ENCODE peak calls at places on chromosomes 2 and 18, in five cellular contexts. R is CD8-positive, alpha-beta T cell; Q is psoas muscle; F is heart right ventricle; D is A673. Z is an unnamed sample.

GRCh38 chr2:15866563-15867193 is 73.7 kb upstream of the MYCN start:
- DNase-seq in Q (no peak), D (no peak), F (no peak), R (no peak), Z (no peak)

GRCh38 chr18:73944715-73945114 is 202.9 kb downstream of the FBXO15 start:
- DNase-seq in R (no peak), F (no peak), Q (no peak), D (no peak), Z (no peak)

GRCh38 chr2:33022989-33023731 is 76.4 kb downstream of the LTBP1 start:
- DNase-seq in F (no peak), D (peak; percentile 36), Q (no peak), R (no peak), Z (no peak)

GRCh38 chr2:71603311-71603794 is 150.0 kb downstream of the DYSF start:
- DNase-seq in F (no peak), D (no peak), Q (peak; percentile 50), R (no peak), Z (peak; percentile 15)

GRCh38 chr2:31920968-31921367 is 89.8 kb downstream of the MEMO1 start:
- DNase-seq in R (no peak), Q (no peak), D (no peak), F (no peak), Z (no peak)

GRCh38 chr18:13124411-13124810 is 94.1 kb upstream of the LDLRAD4 start:
- DNase-seq in Q (no peak), D (no peak), F (no peak), R (no peak), Z (no peak)

GRCh38 chr2:16525265-16525887 is 140.3 kb downstream of the CYRIA start:
- DNase-seq in R (no peak), Q (no peak), F (no peak), D (peak; percentile 75), Z (peak; percentile 56)

GRCh38 chr2:111139637-111140317 is 19.1 kb downstream of the BCL2L11 start:
- DNase-seq in Q (peak; percentile 81), F (no peak), D (no peak), R (no peak), Z (no peak)

GRCh38 chr2:11748018-11748860 is 1.8 kb downstream of the LPIN1 start:
- DNase-seq in Q (no peak), D (no peak), F (no peak), R (no peak), Z (no peak)

GRCh38 chr18:39701839-39702238 is 2136.2 kb upstream of the CELF4 start:
- DNase-seq in F (no peak), R (no peak), D (no peak), Q (no peak), Z (no peak)

GRCh38 chr2:20424300-20425290 is 22.3 kb upstream of the RHOB start:
- DNase-seq in D (no peak), F (peak; percentile 55), R (no peak), Q (peak; percentile 72), Z (peak; percentile 47)

GRCh38 chr18:72651033-72651432 is 106.9 kb upstream of the CBLN2 start:
- DNase-seq in R (no peak), D (no peak), F (no peak), Q (no peak), Z (no peak)

GRCh38 chr2:73089270-73090030 is 17.9 kb upstream of the SFXN5 start:
- DNase-seq in Q (no peak), R (no peak), F (peak; percentile 63), D (no peak), Z (no peak)

GRCh38 chr2:105383456-105383855 is 15.4 kb downstream of the FHL2 start:
- DNase-seq in F (no peak), D (no peak), Q (no peak), R (no peak), Z (peak; percentile 43)

GRCh38 chr18:79866889-79867574 is 69.3 kb downstream of the KCNG2 start:
- DNase-seq in Q (no peak), F (no peak), D (peak; percentile 6), R (no peak), Z (no peak)

GRCh38 chr2:70509565-70509964 is 44.1 kb downstream of the TGFA start:
- DNase-seq in F (no peak), D (no peak), Q (no peak), R (no peak), Z (no peak)

GRCh38 chr2:218990052-218990451 is 3.2 kb downstream of the CRYBA2 start:
- DNase-seq in D (no peak), R (no peak), F (no peak), Q (no peak), Z (no peak)

GRCh38 chr18:71027531-71027930 is 738.7 kb downstream of the SOCS6 start:
- DNase-seq in Q (no peak), F (no peak), R (no peak), D (no peak), Z (no peak)

GRCh38 chr2:234128606-234129005 is 78.1 kb downstream of the SPP2 start:
- DNase-seq in R (no peak), F (no peak), D (no peak), Q (no peak), Z (no peak)

DNA sequence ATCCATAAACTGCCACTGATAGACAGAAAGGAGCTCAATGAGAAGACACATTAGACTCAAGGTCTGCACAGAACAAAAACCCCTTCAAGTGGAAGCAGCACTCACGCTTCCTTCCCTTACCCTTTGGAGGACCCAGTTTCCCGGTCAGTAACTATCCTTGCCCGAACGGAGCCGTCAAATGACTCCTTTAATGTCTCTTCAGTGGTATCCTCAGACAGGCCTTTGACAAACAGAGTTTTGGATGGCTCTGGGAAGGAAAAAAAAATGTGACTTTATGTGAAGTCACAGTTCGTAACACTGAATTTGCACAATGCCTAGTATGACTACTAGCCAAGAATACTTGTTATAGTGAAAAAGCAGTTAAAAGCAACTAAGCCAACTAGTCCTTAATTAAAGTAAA is 8.4 kb downstream of the NCL start:
- DNase-seq in F (no peak), Q (no peak), D (no peak), R (no peak), Z (no peak)
- TF ChIP-seq CTCF in F (no peak), Q (no peak), D (no peak), R (no peak), Z (no peak)

GRCh38 chr2:176079285-176079830 is 4.4 kb downstream of the EVX2 start:
- DNase-seq in Q (no peak), R (no peak), F (no peak), D (no peak), Z (no peak)

GRCh38 chr2:176081451-176081992 is 2.2 kb downstream of the EVX2 start:
- DNase-seq in R (no peak), D (no peak), F (no peak), Q (no peak), Z (no peak)

GRCh38 chr2:176078440-176079284 is 5.1 kb downstream of the EVX2 start:
- DNase-seq in Q (no peak), F (no peak), D (peak; percentile 60), R (no peak), Z (no peak)

GRCh38 chr2:176080540-176081355 is 3.0 kb downstream of the EVX2 start:
- DNase-seq in Q (no peak), D (peak; percentile 72), F (no peak), R (no peak), Z (no peak)

GRCh38 chr2:176079851-176080539 is 3.8 kb downstream of the EVX2 start:
- DNase-seq in R (no peak), F (no peak), Q (peak; percentile 80), D (peak; percentile 87), Z (no peak)
- H3K27me3 ChIP-seq in R (peaks cover 85% of the 10 kb centered on the region), F (peaks cover 98% of the 10 kb centered on the region), Q (peaks cover 57% of the 10 kb centered on the region), D (peaks cover 94% of the 10 kb centered on the region), Z (peaks cover 83% of the 10 kb centered on the region)

GRCh38 chr18:9969247-9969646 is 55.4 kb downstream of the VAPA start:
- DNase-seq in D (no peak), F (no peak), R (no peak), Q (no peak), Z (peak; percentile 42)

GRCh38 chr18:9973461-9973860 is 59.6 kb downstream of the VAPA start:
- DNase-seq in R (no peak), F (no peak), Q (no peak), D (no peak), Z (no peak)

GRCh38 chr18:9974279-9974915 is 60.6 kb downstream of the VAPA start:
- DNase-seq in R (no peak), Q (no peak), F (no peak), D (no peak), Z (no peak)

GRCh38 chr18:9968081-9968848 is 54.4 kb downstream of the VAPA start:
- DNase-seq in Q (no peak), F (no peak), D (no peak), R (no peak), Z (no peak)

GRCh38 chr18:9971313-9971920 is 57.6 kb downstream of the VAPA start:
- DNase-seq in D (peak; percentile 89), Q (no peak), F (peak; percentile 83), R (peak; percentile 44), Z (peak; percentile 76)
- TF ChIP-seq CTCF in D (peak; percentile 83), Q (peak; percentile 81), F (peak; percentile 86), R (peak; percentile 83), Z (peak; percentile 60)

GRCh38 chr2:96320326-96321229 is 4.5 kb upstream of the ITPRIPL1 start:
- DNase-seq in D (no peak), F (no peak), R (no peak), Q (no peak), Z (no peak)
- H3K27me3 ChIP-seq in D (peaks cover 18% of the 10 kb centered on the region), F (peaks cover 32% of the 10 kb centered on the region), R (no peaks in the 10 kb centered on the region), Q (peaks cover 16% of the 10 kb centered on the region), Z (peaks cover 6% of the 10 kb centered on the region)

DNA sequence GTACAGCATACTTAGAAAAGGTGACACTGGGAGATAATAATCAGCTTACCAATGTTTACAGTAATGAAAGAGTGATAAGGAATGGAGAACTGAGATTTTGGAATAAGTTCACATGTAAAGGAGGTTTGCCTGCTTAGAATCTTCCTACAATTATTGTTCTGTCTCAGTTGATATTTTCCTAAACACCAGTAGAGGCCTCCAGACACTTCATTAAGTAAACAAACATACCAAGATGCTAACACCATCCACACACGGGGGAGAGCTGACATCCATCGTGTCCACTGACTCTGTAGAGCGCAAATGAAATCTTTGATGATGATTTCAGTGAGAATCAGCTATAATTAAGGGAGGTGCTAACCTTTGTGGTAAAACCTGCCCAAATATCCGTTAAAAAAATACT is 211.7 kb upstream of the MMADHC start:
- DNase-seq in R (no peak), F (no peak), Q (no peak), D (peak; percentile 41), Z (no peak)
- TF ChIP-seq CTCF in R (no peak), F (peak; percentile 59), Q (peak; percentile 43), D (peak; percentile 48), Z (no peak)

DNA sequence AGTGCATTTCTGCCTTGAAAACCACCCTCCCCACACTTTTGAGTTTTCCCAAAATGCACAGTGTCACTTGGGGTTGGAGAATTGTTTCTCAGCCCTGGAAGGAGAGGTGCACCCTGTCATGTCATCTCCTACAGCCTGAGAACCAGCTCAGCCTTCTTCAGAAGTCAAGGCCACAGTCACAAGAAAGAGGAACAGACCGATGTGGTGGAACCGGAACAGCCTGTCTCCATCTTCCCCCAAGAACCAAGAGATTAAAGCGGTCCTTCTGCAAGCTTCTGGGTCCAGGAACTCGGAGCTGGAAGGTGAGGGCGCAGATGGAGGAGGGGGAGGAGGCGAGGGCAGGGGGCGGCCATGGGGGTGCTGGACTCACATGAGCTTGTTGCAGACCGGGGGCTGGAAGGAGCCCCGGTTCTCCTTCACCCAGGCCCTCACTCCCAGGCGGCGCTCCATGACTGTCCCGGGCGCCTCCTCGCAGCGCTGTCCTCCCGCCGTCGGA is 248 bp downstream of the HAAO start:
- DNase-seq in D (peak; percentile 33), F (no peak), R (no peak), Q (no peak), Z (peak; percentile 36)
- H3K27me3 ChIP-seq in D (no peaks in the 10 kb centered on the region), F (peaks cover 20% of the 10 kb centered on the region), R (peaks cover 5% of the 10 kb centered on the region), Q (peaks cover 2% of the 10 kb centered on the region), Z (no peaks in the 10 kb centered on the region)